ENCODE peak calls at places on chromosomes 2 and 18, in four cellular contexts. One of them, this sample, is unnamed.

GRCh38 chr18:22697561-22697960 is 235.6 kb upstream of the RBBP8 start:
- DNase-seq in stimulated activated CD4-positive, alpha-beta T cell treated with anti-CD3 and anti-CD28 coated beads, Interleukin-1b, Interleukin-23, amount 100 ng/mL, for 4 hours: no peak
- DNase-seq in retina: no peak
- DNase-seq in GM12891: no peak
- DNase-seq in this sample: no peak

GRCh38 chr2:227410191-227410590 is 22.4 kb upstream of the SCYGR1 start:
- DNase-seq in retina: no peak
- DNase-seq in GM12891: no peak
- DNase-seq in stimulated activated CD4-positive, alpha-beta T cell treated with anti-CD3 and anti-CD28 coated beads, Interleukin-1b, Interleukin-23, amount 100 ng/mL, for 4 hours: no peak
- DNase-seq in this sample: no peak

GRCh38 chr2:231464576-231465540 is 574 bp upstream of the NCL start:
- DNase-seq in GM12891: peak
- DNase-seq in stimulated activated CD4-positive, alpha-beta T cell treated with anti-CD3 and anti-CD28 coated beads, Interleukin-1b, Interleukin-23, amount 100 ng/mL, for 4 hours: peak
- DNase-seq in retina: peak
- DNase-seq in this sample: peak

GRCh38 chr2:127413782-127414743 is 4.2 kb upstream of the PROC start:
- DNase-seq in stimulated activated CD4-positive, alpha-beta T cell treated with anti-CD3 and anti-CD28 coated beads, Interleukin-1b, Interleukin-23, amount 100 ng/mL, for 4 hours: no peak
- DNase-seq in retina: no peak
- DNase-seq in GM12891: no peak
- DNase-seq in this sample: no peak

GRCh38 chr2:42297322-42297936 is 63.6 kb downstream of the COX7A2L start:
- DNase-seq in GM12891: no peak
- DNase-seq in retina: no peak
- DNase-seq in stimulated activated CD4-positive, alpha-beta T cell treated with anti-CD3 and anti-CD28 coated beads, Interleukin-1b, Interleukin-23, amount 100 ng/mL, for 4 hours: no peak
- DNase-seq in this sample: no peak

GRCh38 chr2:18061717-18062116 is 183.2 kb downstream of the KCNS3 start:
- DNase-seq in retina: no peak
- DNase-seq in stimulated activated CD4-positive, alpha-beta T cell treated with anti-CD3 and anti-CD28 coated beads, Interleukin-1b, Interleukin-23, amount 100 ng/mL, for 4 hours: no peak
- DNase-seq in GM12891: no peak
- DNase-seq in this sample: no peak

GRCh38 chr2:213296270-213296669 is 12.0 kb downstream of the SPAG16 start:
- DNase-seq in retina: no peak
- DNase-seq in stimulated activated CD4-positive, alpha-beta T cell treated with anti-CD3 and anti-CD28 coated beads, Interleukin-1b, Interleukin-23, amount 100 ng/mL, for 4 hours: no peak
- DNase-seq in GM12891: no peak
- DNase-seq in this sample: no peak

GRCh38 chr2:10135296-10136089 is 13.0 kb downstream of the RRM2 start:
- DNase-seq in stimulated activated CD4-positive, alpha-beta T cell treated with anti-CD3 and anti-CD28 coated beads, Interleukin-1b, Interleukin-23, amount 100 ng/mL, for 4 hours: no peak
- DNase-seq in retina: no peak
- DNase-seq in GM12891: no peak
- DNase-seq in this sample: no peak

GRCh38 chr2:205808493-205809121 is 126.3 kb downstream of the NRP2 start:
- DNase-seq in retina: no peak
- DNase-seq in GM12891: no peak
- DNase-seq in stimulated activated CD4-positive, alpha-beta T cell treated with anti-CD3 and anti-CD28 coated beads, Interleukin-1b, Interleukin-23, amount 100 ng/mL, for 4 hours: no peak
- DNase-seq in this sample: no peak